ENCODE peak calls at places on chromosomes 7 and 10, in seven cellular contexts. One of them, this sample, is unnamed.

GRCh38 chr7:111872411-111872810 is 310.1 kb upstream of the IMMP2L start:
- DNase-seq in GM12892: no peak
- DNase-seq in suprapubic skin: no peak
- DNase-seq in stomach: no peak
- DNase-seq in testis: no peak
- DNase-seq in body of pancreas: no peak
- DNase-seq in A549: no peak
- DNase-seq in this sample: no peak

GRCh38 chr10:69475433-69475830 is 24.2 kb downstream of the TSPAN15 start:
- DNase-seq in testis: no peak
- DNase-seq in stomach: no peak
- DNase-seq in GM12892: no peak
- DNase-seq in body of pancreas: no peak
- DNase-seq in A549: no peak
- DNase-seq in suprapubic skin: no peak
- DNase-seq in this sample: no peak

GRCh38 chr7:82294258-82294855 is 149.2 kb downstream of the CACNA2D1 start:
- DNase-seq in body of pancreas: no peak
- DNase-seq in stomach: no peak
- DNase-seq in GM12892: no peak
- DNase-seq in suprapubic skin: no peak
- DNase-seq in A549: no peak
- DNase-seq in testis: no peak
- DNase-seq in this sample: no peak

GRCh38 chr7:45701701-45702460 is 127.7 kb downstream of the ADCY1 start:
- DNase-seq in A549: no peak
- DNase-seq in body of pancreas: no peak
- DNase-seq in GM12892: no peak
- DNase-seq in suprapubic skin: no peak
- DNase-seq in stomach: peak
- DNase-seq in testis: no peak
- DNase-seq in this sample: no peak

GRCh38 chr10:60572511-60573194 is 183.0 kb upstream of the ANK3 start:
- DNase-seq in GM12892: no peak
- DNase-seq in A549: no peak
- DNase-seq in body of pancreas: peak
- DNase-seq in testis: peak
- DNase-seq in stomach: peak
- DNase-seq in suprapubic skin: no peak
- DNase-seq in this sample: no peak

GRCh38 chr7:74405191-74405898 is 48.4 kb upstream of the GTF2IRD1 start:
- DNase-seq in A549: peak
- DNase-seq in suprapubic skin: peak
- DNase-seq in stomach: no peak
- DNase-seq in GM12892: no peak
- DNase-seq in body of pancreas: no peak
- DNase-seq in testis: no peak
- DNase-seq in this sample: no peak

GRCh38 chr7:132500727-132501410 is 75.4 kb downstream of the PLXNA4 start:
- DNase-seq in body of pancreas: peak
- DNase-seq in A549: no peak
- DNase-seq in suprapubic skin: no peak
- DNase-seq in GM12892: no peak
- DNase-seq in testis: peak
- DNase-seq in stomach: peak
- DNase-seq in this sample: peak

GRCh38 chr7:158374586-158374985 is 213.0 kb downstream of the PTPRN2 start:
- DNase-seq in body of pancreas: no peak
- DNase-seq in suprapubic skin: no peak
- DNase-seq in A549: no peak
- DNase-seq in GM12892: no peak
- DNase-seq in stomach: no peak
- DNase-seq in testis: no peak
- DNase-seq in this sample: no peak

GRCh38 chr7:141074162-141074989 is 512 bp downstream of the TMEM178B start:
- DNase-seq in body of pancreas: peak
- DNase-seq in suprapubic skin: no peak
- DNase-seq in stomach: no peak
- DNase-seq in GM12892: no peak
- DNase-seq in A549: no peak
- DNase-seq in testis: peak
- DNase-seq in this sample: no peak

GRCh38 chr7:40826419-40827216 is 691.8 kb downstream of the SUGCT start:
- DNase-seq in testis: no peak
- DNase-seq in body of pancreas: no peak
- DNase-seq in A549: no peak
- DNase-seq in suprapubic skin: no peak
- DNase-seq in stomach: no peak
- DNase-seq in GM12892: no peak
- DNase-seq in this sample: no peak

GRCh38 chr7:53609185-53609584 is 573.8 kb downstream of the POM121L12 start:
- DNase-seq in GM12892: no peak
- DNase-seq in stomach: no peak
- DNase-seq in suprapubic skin: no peak
- DNase-seq in body of pancreas: no peak
- DNase-seq in testis: no peak
- DNase-seq in A549: no peak
- DNase-seq in this sample: no peak

GRCh38 chr7:81014266-81014665 is 95.4 kb upstream of the SEMA3C start:
- DNase-seq in body of pancreas: no peak
- DNase-seq in GM12892: no peak
- DNase-seq in A549: no peak
- DNase-seq in stomach: no peak
- DNase-seq in suprapubic skin: no peak
- DNase-seq in testis: no peak
- DNase-seq in this sample: no peak

GRCh38 chr10:22630229-22631174 is 83.9 kb downstream of the PIP4K2A start:
- DNase-seq in testis: no peak
- DNase-seq in body of pancreas: no peak
- DNase-seq in A549: no peak
- DNase-seq in suprapubic skin: no peak
- DNase-seq in GM12892: no peak
- DNase-seq in stomach: no peak
- DNase-seq in this sample: no peak

GRCh38 chr10:88960854-88961253 is 8.3 kb upstream of the ACTA2 start:
- DNase-seq in testis: no peak
- DNase-seq in A549: no peak
- DNase-seq in suprapubic skin: no peak
- DNase-seq in GM12892: no peak
- DNase-seq in stomach: no peak
- DNase-seq in body of pancreas: no peak
- DNase-seq in this sample: no peak

GRCh38 chr10:92562424-92562823 is 11.5 kb downstream of the IDE start:
- DNase-seq in suprapubic skin: no peak
- DNase-seq in GM12892: no peak
- DNase-seq in testis: no peak
- DNase-seq in stomach: no peak
- DNase-seq in body of pancreas: no peak
- DNase-seq in A549: no peak
- DNase-seq in this sample: no peak

GRCh38 chr7:155594961-155595366 is 48.6 kb upstream of the CNPY1 start:
- DNase-seq in body of pancreas: peak
- DNase-seq in stomach: peak
- DNase-seq in GM12892: no peak
- DNase-seq in testis: no peak
- DNase-seq in suprapubic skin: no peak
- DNase-seq in A549: no peak
- DNase-seq in this sample: no peak

GRCh38 chr7:74656911-74657691 is 417 bp upstream of the GTF2I start:
- DNase-seq in GM12892: peak
- DNase-seq in testis: peak
- DNase-seq in suprapubic skin: peak
- DNase-seq in stomach: peak
- DNase-seq in body of pancreas: peak
- DNase-seq in A549: peak
- DNase-seq in this sample: peak

GRCh38 chr7:7861211-7861633 is 107.4 kb upstream of the GLCCI1 start:
- DNase-seq in GM12892: no peak
- DNase-seq in A549: peak
- DNase-seq in testis: no peak
- DNase-seq in suprapubic skin: no peak
- DNase-seq in body of pancreas: no peak
- DNase-seq in stomach: no peak
- DNase-seq in this sample: no peak

GRCh38 chr7:25216837-25217236 is 11.4 kb downstream of the NPVF start:
- DNase-seq in A549: no peak
- DNase-seq in body of pancreas: no peak
- DNase-seq in suprapubic skin: no peak
- DNase-seq in testis: no peak
- DNase-seq in stomach: no peak
- DNase-seq in GM12892: no peak
- DNase-seq in this sample: no peak

GRCh38 chr7:521221-522070 is 1.8 kb upstream of the PDGFA start:
- DNase-seq in stomach: peak
- DNase-seq in body of pancreas: peak
- DNase-seq in GM12892: no peak
- DNase-seq in testis: peak
- DNase-seq in suprapubic skin: no peak
- DNase-seq in A549: peak
- DNase-seq in this sample: no peak

DNA sequence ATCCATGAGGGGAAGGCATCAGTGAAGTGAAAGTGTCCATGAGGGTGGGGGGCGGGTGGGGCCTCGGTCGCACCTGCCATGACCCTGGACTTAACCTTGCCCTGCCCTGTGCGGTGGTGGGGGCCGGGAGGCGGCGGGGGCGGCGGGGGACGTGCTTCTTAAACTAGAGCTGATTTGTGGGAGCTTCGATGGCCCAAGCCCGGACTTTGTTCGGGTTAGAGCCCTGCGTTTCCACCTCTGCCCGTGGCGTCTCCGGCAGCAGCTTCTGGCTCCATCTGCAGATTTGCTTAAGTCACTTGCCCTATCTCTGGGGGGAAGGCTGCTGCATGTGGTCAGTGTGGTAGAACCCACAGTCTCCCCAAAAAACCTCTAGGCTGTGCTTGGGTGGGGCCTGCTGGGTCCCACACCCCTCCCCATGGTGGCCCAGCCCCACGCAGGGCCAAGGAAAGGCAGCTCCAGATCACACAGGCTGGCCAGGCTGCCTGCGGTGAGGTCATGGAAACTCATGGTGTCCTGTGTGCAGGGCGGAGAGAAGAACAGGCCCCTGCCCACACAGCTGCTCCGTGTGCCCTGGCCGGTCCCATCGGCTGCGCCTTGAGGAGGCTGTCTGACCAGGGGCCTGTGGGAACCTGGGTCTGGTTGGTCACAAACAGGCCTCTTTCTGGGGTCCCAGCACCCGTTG is 93.2 kb downstream of the INPP5A start:
- DNase-seq in body of pancreas: peak
- DNase-seq in stomach: peak
- DNase-seq in A549: no peak
- DNase-seq in suprapubic skin: peak
- DNase-seq in GM12892: no peak
- DNase-seq in testis: peak
- DNase-seq in this sample: peak
- TF ChIP-seq POLR2A in body of pancreas: peak
- TF ChIP-seq POLR2A in stomach: no peak
- TF ChIP-seq POLR2A in A549: no peak
- TF ChIP-seq POLR2A in suprapubic skin: no peak
- TF ChIP-seq POLR2A in GM12892: no peak
- TF ChIP-seq POLR2A in testis: no peak
- TF ChIP-seq POLR2A in this sample: no peak

DNA sequence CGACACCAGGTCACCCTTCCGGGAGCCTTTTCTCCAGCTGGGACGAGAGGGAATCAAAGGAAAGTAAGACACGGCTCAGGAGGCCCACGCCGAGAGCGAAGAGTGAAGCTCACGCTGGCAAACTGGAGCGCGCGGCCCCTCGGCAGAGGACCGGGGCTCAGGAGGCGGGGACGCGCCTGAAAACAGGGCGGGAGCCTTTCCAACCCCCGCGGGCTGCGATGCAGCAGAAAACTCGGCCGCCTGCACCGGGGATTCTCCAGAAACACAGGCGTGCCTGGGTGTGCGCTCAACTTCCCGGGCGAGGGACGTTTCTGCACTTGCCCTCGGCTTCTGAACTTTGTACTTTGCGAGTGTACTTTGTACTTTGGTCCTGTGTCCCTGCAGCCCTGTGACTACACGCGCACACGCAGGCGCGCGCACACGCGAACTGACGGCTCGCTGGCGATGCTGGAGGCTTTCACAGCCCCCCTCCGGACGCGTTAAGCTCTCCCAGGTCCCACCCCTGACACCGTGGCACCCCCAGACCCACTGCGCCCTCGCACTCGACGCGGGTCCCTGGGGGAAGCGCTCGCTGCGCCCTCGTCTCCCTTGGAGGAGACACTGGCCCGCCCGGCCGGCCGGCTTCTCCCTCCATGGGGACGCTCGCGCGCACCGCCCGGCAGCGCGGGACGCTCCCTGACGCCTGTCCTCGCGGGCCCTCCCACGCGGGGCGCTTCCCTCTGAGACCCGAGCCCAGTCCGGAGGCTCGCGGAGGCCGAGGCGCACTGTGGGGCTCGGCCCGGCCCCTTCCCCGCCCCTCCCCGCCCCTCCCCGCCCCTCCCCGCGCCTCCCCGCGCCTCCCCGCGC is 588 bp upstream of the PAOX start:
- DNase-seq in stomach: peak
- DNase-seq in A549: peak
- DNase-seq in testis: peak
- DNase-seq in body of pancreas: peak
- DNase-seq in GM12892: peak
- DNase-seq in suprapubic skin: peak
- DNase-seq in this sample: peak
- TF ChIP-seq POLR2A in stomach: no peak
- TF ChIP-seq POLR2A in A549: peak
- TF ChIP-seq POLR2A in testis: no peak
- TF ChIP-seq POLR2A in body of pancreas: peak
- TF ChIP-seq POLR2A in GM12892: no peak
- TF ChIP-seq POLR2A in suprapubic skin: no peak
- TF ChIP-seq POLR2A in this sample: peak

GRCh38 chr7:27179503-27180430 is 5.3 kb downstream of the HOXA11 start:
- DNase-seq in stomach: peak
- DNase-seq in testis: peak
- DNase-seq in body of pancreas: peak
- DNase-seq in suprapubic skin: peak
- DNase-seq in GM12892: peak
- DNase-seq in A549: peak
- DNase-seq in this sample: peak
- TF ChIP-seq POLR2A in stomach: no peak
- TF ChIP-seq POLR2A in testis: no peak
- TF ChIP-seq POLR2A in body of pancreas: no peak
- TF ChIP-seq POLR2A in suprapubic skin: no peak
- TF ChIP-seq POLR2A in GM12892: no peak
- TF ChIP-seq POLR2A in A549: peak
- TF ChIP-seq POLR2A in this sample: no peak

GRCh38 chr10:68342909-68343516 is 10.3 kb upstream of the PBLD start:
- DNase-seq in testis: no peak
- DNase-seq in suprapubic skin: no peak
- DNase-seq in stomach: no peak
- DNase-seq in GM12892: no peak
- DNase-seq in body of pancreas: no peak
- DNase-seq in A549: no peak
- DNase-seq in this sample: no peak

GRCh38 chr10:68348265-68348741 is 15.6 kb upstream of the PBLD start:
- DNase-seq in stomach: peak
- DNase-seq in testis: peak
- DNase-seq in A549: peak
- DNase-seq in suprapubic skin: no peak
- DNase-seq in GM12892: peak
- DNase-seq in body of pancreas: peak
- DNase-seq in this sample: no peak

GRCh38 chr10:68345621-68346020 is 12.9 kb upstream of the PBLD start:
- DNase-seq in suprapubic skin: no peak
- DNase-seq in A549: no peak
- DNase-seq in body of pancreas: no peak
- DNase-seq in stomach: no peak
- DNase-seq in GM12892: no peak
- DNase-seq in testis: no peak
- DNase-seq in this sample: no peak

GRCh38 chr10:68346774-68347173 is 14.0 kb upstream of the PBLD start:
- DNase-seq in A549: no peak
- DNase-seq in suprapubic skin: no peak
- DNase-seq in stomach: no peak
- DNase-seq in GM12892: no peak
- DNase-seq in body of pancreas: no peak
- DNase-seq in testis: no peak
- DNase-seq in this sample: no peak
- TF ChIP-seq POLR2A in A549: no peak
- TF ChIP-seq POLR2A in suprapubic skin: no peak
- TF ChIP-seq POLR2A in stomach: no peak
- TF ChIP-seq POLR2A in GM12892: no peak
- TF ChIP-seq POLR2A in body of pancreas: no peak
- TF ChIP-seq POLR2A in testis: no peak
- TF ChIP-seq POLR2A in this sample: no peak

This sample was measured in tibial nerve.